ENCODE peak calls at places on chromosomes 7 and 10, in nine cellular contexts. One of them, this sample, is unnamed.

GRCh38 chr10:69757553-69758309 is 44.0 kb upstream of the COL13A1 start:
- DNase-seq in fibroblast of the aortic adventitia: peak
- DNase-seq in lower lobe of right lung: no peak
- DNase-seq in foreskin fibroblast: peak
- DNase-seq in mucosa of descending colon: no peak
- DNase-seq in Peyer's patch: no peak
- DNase-seq in hepatocyte: peak
- DNase-seq in AG04450: no peak
- DNase-seq in brain microvascular endothelial cell: no peak
- DNase-seq in this sample: no peak

GRCh38 chr10:29102233-29102632 is 186.6 kb upstream of the LYZL1 start:
- DNase-seq in Peyer's patch: no peak
- DNase-seq in AG04450: no peak
- DNase-seq in lower lobe of right lung: no peak
- DNase-seq in fibroblast of the aortic adventitia: peak
- DNase-seq in mucosa of descending colon: no peak
- DNase-seq in foreskin fibroblast: no peak
- DNase-seq in hepatocyte: no peak
- DNase-seq in brain microvascular endothelial cell: no peak
- DNase-seq in this sample: no peak

GRCh38 chr7:150586068-150586777 is 19.0 kb downstream of the GIMAP4 start:
- DNase-seq in fibroblast of the aortic adventitia: no peak
- DNase-seq in Peyer's patch: no peak
- DNase-seq in AG04450: no peak
- DNase-seq in foreskin fibroblast: no peak
- DNase-seq in lower lobe of right lung: no peak
- DNase-seq in brain microvascular endothelial cell: no peak
- DNase-seq in hepatocyte: no peak
- DNase-seq in mucosa of descending colon: no peak
- DNase-seq in this sample: no peak

GRCh38 chr7:106166651-106167342 is 54.7 kb upstream of the SYPL1 start:
- DNase-seq in mucosa of descending colon: peak
- DNase-seq in brain microvascular endothelial cell: peak
- DNase-seq in fibroblast of the aortic adventitia: peak
- DNase-seq in lower lobe of right lung: no peak
- DNase-seq in AG04450: peak
- DNase-seq in hepatocyte: peak
- DNase-seq in Peyer's patch: peak
- DNase-seq in foreskin fibroblast: peak
- DNase-seq in this sample: no peak

GRCh38 chr7:74606101-74606908 is 51.2 kb upstream of the GTF2I start:
- DNase-seq in foreskin fibroblast: peak
- DNase-seq in AG04450: no peak
- DNase-seq in fibroblast of the aortic adventitia: no peak
- DNase-seq in hepatocyte: peak
- DNase-seq in Peyer's patch: peak
- DNase-seq in brain microvascular endothelial cell: no peak
- DNase-seq in lower lobe of right lung: peak
- DNase-seq in mucosa of descending colon: peak
- DNase-seq in this sample: no peak

GRCh38 chr7:25389489-25390106 is 161.3 kb upstream of the NPVF start:
- DNase-seq in hepatocyte: peak
- DNase-seq in AG04450: no peak
- DNase-seq in fibroblast of the aortic adventitia: peak
- DNase-seq in lower lobe of right lung: no peak
- DNase-seq in brain microvascular endothelial cell: peak
- DNase-seq in Peyer's patch: no peak
- DNase-seq in foreskin fibroblast: peak
- DNase-seq in mucosa of descending colon: peak
- DNase-seq in this sample: peak

GRCh38 chr10:63267414-63268138 is 134.4 kb downstream of the NRBF2 start:
- DNase-seq in Peyer's patch: no peak
- DNase-seq in mucosa of descending colon: peak
- DNase-seq in brain microvascular endothelial cell: peak
- DNase-seq in hepatocyte: peak
- DNase-seq in fibroblast of the aortic adventitia: peak
- DNase-seq in foreskin fibroblast: peak
- DNase-seq in lower lobe of right lung: no peak
- DNase-seq in AG04450: peak
- DNase-seq in this sample: no peak

GRCh38 chr10:26485150-26485941 is 47.2 kb downstream of the APBB1IP start:
- DNase-seq in lower lobe of right lung: no peak
- DNase-seq in fibroblast of the aortic adventitia: peak
- DNase-seq in hepatocyte: peak
- DNase-seq in brain microvascular endothelial cell: peak
- DNase-seq in Peyer's patch: no peak
- DNase-seq in AG04450: no peak
- DNase-seq in mucosa of descending colon: no peak
- DNase-seq in foreskin fibroblast: peak
- DNase-seq in this sample: no peak

GRCh38 chr10:130159395-130159794 is 23.2 kb downstream of the GLRX3 start:
- DNase-seq in hepatocyte: no peak
- DNase-seq in lower lobe of right lung: no peak
- DNase-seq in fibroblast of the aortic adventitia: no peak
- DNase-seq in brain microvascular endothelial cell: no peak
- DNase-seq in AG04450: no peak
- DNase-seq in mucosa of descending colon: no peak
- DNase-seq in foreskin fibroblast: no peak
- DNase-seq in Peyer's patch: no peak
- DNase-seq in this sample: no peak

GRCh38 chr10:130161331-130161730 is 25.1 kb downstream of the GLRX3 start:
- DNase-seq in AG04450: no peak
- DNase-seq in lower lobe of right lung: no peak
- DNase-seq in Peyer's patch: no peak
- DNase-seq in brain microvascular endothelial cell: no peak
- DNase-seq in foreskin fibroblast: no peak
- DNase-seq in mucosa of descending colon: no peak
- DNase-seq in hepatocyte: no peak
- DNase-seq in fibroblast of the aortic adventitia: no peak
- DNase-seq in this sample: no peak

DNA sequence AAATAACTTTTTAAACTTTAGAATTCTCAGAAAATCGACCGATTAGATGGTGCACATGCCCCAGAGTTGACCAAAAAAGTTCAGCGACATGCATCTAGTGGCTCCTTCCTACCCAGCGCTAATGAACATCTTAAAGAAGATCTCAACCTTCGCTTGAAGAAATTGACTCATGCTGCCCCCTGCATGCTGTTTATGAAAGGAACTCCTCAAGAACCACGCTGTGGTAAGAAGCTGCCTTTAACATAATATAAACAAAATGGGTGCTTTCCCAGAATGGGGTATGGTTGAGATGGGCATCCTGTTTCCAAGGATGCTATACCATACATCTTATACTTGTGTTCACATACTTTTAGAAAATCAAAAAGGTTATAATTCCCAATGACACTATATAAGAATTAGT is 24.6 kb downstream of the GLRX3 start:
- DNase-seq in mucosa of descending colon: no peak
- DNase-seq in Peyer's patch: no peak
- DNase-seq in foreskin fibroblast: no peak
- DNase-seq in lower lobe of right lung: no peak
- DNase-seq in fibroblast of the aortic adventitia: no peak
- DNase-seq in brain microvascular endothelial cell: peak
- DNase-seq in AG04450: no peak
- DNase-seq in hepatocyte: no peak
- DNase-seq in this sample: no peak
- TF ChIP-seq CTCF in mucosa of descending colon: no peak
- TF ChIP-seq CTCF in Peyer's patch: no peak
- TF ChIP-seq CTCF in foreskin fibroblast: no peak
- TF ChIP-seq CTCF in lower lobe of right lung: no peak
- TF ChIP-seq CTCF in fibroblast of the aortic adventitia: no peak
- TF ChIP-seq CTCF in brain microvascular endothelial cell: peak
- TF ChIP-seq CTCF in AG04450: peak
- TF ChIP-seq CTCF in hepatocyte: no peak
- TF ChIP-seq CTCF in this sample: peak

GRCh38 chr10:110170142-110170887 is 37.1 kb upstream of the MXI1 start:
- DNase-seq in fibroblast of the aortic adventitia: no peak
- DNase-seq in Peyer's patch: no peak
- DNase-seq in AG04450: no peak
- DNase-seq in mucosa of descending colon: no peak
- DNase-seq in brain microvascular endothelial cell: no peak
- DNase-seq in hepatocyte: no peak
- DNase-seq in foreskin fibroblast: no peak
- DNase-seq in lower lobe of right lung: no peak
- DNase-seq in this sample: no peak

GRCh38 chr10:110171032-110171431 is 36.4 kb upstream of the MXI1 start:
- DNase-seq in AG04450: no peak
- DNase-seq in hepatocyte: no peak
- DNase-seq in mucosa of descending colon: no peak
- DNase-seq in lower lobe of right lung: no peak
- DNase-seq in brain microvascular endothelial cell: no peak
- DNase-seq in Peyer's patch: no peak
- DNase-seq in foreskin fibroblast: no peak
- DNase-seq in fibroblast of the aortic adventitia: no peak
- DNase-seq in this sample: no peak

GRCh38 chr10:110169586-110169985 is 37.8 kb upstream of the MXI1 start:
- DNase-seq in AG04450: no peak
- DNase-seq in fibroblast of the aortic adventitia: no peak
- DNase-seq in hepatocyte: no peak
- DNase-seq in brain microvascular endothelial cell: no peak
- DNase-seq in mucosa of descending colon: no peak
- DNase-seq in foreskin fibroblast: no peak
- DNase-seq in Peyer's patch: no peak
- DNase-seq in lower lobe of right lung: no peak
- DNase-seq in this sample: no peak

GRCh38 chr10:110167149-110167548 is 40.3 kb upstream of the MXI1 start:
- DNase-seq in foreskin fibroblast: no peak
- DNase-seq in brain microvascular endothelial cell: no peak
- DNase-seq in lower lobe of right lung: no peak
- DNase-seq in hepatocyte: no peak
- DNase-seq in mucosa of descending colon: no peak
- DNase-seq in AG04450: no peak
- DNase-seq in fibroblast of the aortic adventitia: no peak
- DNase-seq in Peyer's patch: no peak
- DNase-seq in this sample: no peak

DNA sequence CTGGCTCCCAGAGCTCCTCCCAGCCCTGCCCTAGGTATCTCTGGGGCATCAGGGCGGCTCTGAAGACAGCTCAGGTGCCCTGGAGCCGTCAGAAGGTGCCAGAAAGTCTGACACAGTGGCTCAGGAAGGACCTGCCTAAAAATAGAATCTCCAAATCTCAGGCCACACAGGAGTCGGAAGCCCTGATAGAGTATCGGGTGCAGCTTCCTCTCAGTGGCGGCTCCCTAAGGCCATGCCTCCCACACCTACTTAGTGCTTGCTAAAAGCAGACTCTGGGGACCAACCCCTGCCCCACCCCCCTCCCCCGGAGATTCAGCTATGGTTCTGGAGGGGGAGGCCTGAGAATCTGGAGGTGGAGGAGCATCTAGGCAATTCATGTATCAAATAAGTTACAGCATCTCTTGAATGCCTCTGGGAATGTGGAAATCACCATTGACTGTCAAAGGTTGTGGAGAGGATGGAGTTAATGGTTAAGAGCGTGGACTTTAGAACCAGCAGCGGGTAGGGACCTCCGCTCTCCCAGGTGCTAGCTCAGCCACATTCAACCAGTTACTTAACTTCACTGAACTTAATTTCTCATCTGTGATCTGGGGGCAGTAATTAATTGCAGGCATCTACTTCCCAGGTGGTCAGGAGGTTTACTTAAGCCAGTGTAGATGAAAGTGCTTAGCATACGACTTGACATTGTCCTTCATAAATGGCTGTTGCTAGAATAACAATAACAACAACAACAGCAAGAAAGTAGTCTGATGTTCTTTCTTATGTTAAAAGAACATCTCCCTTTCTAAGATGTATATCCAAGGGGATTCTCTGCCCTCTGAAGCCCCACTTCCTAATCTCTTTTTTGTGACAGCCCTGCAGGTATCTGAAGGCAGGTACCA is 38.6 kb upstream of the MXI1 start:
- DNase-seq in Peyer's patch: no peak
- DNase-seq in fibroblast of the aortic adventitia: no peak
- DNase-seq in mucosa of descending colon: peak
- DNase-seq in brain microvascular endothelial cell: no peak
- DNase-seq in hepatocyte: peak
- DNase-seq in foreskin fibroblast: no peak
- DNase-seq in AG04450: no peak
- DNase-seq in lower lobe of right lung: no peak
- DNase-seq in this sample: no peak
- H3K4me3 ChIP-seq in Peyer's patch: no peak
- H3K4me3 ChIP-seq in fibroblast of the aortic adventitia: no peak
- H3K4me3 ChIP-seq in mucosa of descending colon: no peak
- H3K4me3 ChIP-seq in brain microvascular endothelial cell: no peak
- H3K4me3 ChIP-seq in hepatocyte: no peak
- H3K4me3 ChIP-seq in foreskin fibroblast: no peak
- H3K4me3 ChIP-seq in AG04450: no peak
- H3K4me3 ChIP-seq in lower lobe of right lung: no peak
- H3K4me3 ChIP-seq in this sample: no peak

GRCh38 chr7:135308583-135309327 is 75.1 kb downstream of the STRA8 start:
- DNase-seq in fibroblast of the aortic adventitia: no peak
- DNase-seq in brain microvascular endothelial cell: no peak
- DNase-seq in lower lobe of right lung: no peak
- DNase-seq in foreskin fibroblast: no peak
- DNase-seq in mucosa of descending colon: no peak
- DNase-seq in hepatocyte: no peak
- DNase-seq in Peyer's patch: no peak
- DNase-seq in AG04450: no peak
- DNase-seq in this sample: no peak
- TF ChIP-seq CTCF in fibroblast of the aortic adventitia: no peak
- TF ChIP-seq CTCF in brain microvascular endothelial cell: no peak
- TF ChIP-seq CTCF in lower lobe of right lung: no peak
- TF ChIP-seq CTCF in foreskin fibroblast: no peak
- TF ChIP-seq CTCF in mucosa of descending colon: no peak
- TF ChIP-seq CTCF in hepatocyte: no peak
- TF ChIP-seq CTCF in Peyer's patch: no peak
- TF ChIP-seq CTCF in AG04450: no peak
- TF ChIP-seq CTCF in this sample: no peak

DNA sequence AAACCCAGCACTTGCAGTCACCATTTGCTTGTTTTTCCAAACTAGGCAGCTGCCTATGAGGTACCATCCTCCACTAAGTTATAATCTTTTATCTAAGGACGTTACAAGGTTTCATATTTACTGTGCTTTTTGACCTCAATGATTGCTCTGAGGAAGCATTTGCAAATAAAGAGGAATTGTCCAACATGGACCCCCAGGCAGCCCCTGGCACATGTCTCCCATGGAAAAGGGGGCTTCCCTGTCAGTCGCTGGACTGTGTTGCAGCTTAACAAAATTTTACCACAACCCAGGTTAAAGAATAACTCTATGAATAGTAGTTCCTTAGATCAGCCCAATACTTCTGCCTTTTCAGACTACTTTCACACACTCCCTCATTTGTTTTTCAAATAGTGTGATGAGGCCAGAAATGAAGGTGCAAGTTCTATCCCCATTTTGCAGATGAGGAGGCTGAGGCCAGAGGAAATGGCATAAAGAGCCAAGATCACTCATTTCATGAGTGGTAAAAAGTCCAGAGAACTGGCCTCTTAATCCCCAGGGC is 52.8 kb upstream of the ZPBP start:
- DNase-seq in lower lobe of right lung: no peak
- DNase-seq in foreskin fibroblast: no peak
- DNase-seq in hepatocyte: no peak
- DNase-seq in Peyer's patch: no peak
- DNase-seq in mucosa of descending colon: no peak
- DNase-seq in brain microvascular endothelial cell: no peak
- DNase-seq in fibroblast of the aortic adventitia: no peak
- DNase-seq in AG04450: no peak
- DNase-seq in this sample: no peak
- H3K4me3 ChIP-seq in lower lobe of right lung: no peak
- H3K4me3 ChIP-seq in foreskin fibroblast: no peak
- H3K4me3 ChIP-seq in hepatocyte: no peak
- H3K4me3 ChIP-seq in Peyer's patch: no peak
- H3K4me3 ChIP-seq in mucosa of descending colon: no peak
- H3K4me3 ChIP-seq in brain microvascular endothelial cell: no peak
- H3K4me3 ChIP-seq in fibroblast of the aortic adventitia: no peak
- H3K4me3 ChIP-seq in AG04450: no peak
- H3K4me3 ChIP-seq in this sample: no peak

This sample was measured in GM12864.